ENCODE peak calls at places on chromosomes 11 and 22, in ten cellular contexts. T is fibroblast of the aortic adventitia, Y is mucosa of descending colon, Q is endodermal cell, H is RWPE1, N is cardiac fibroblast, K is Calu3, R is A549, Z is endothelial cell, E is HFF-Myc. D is an unnamed sample.

GRCh38 chr11:3104961-3105790 is 48.0 kb upstream of the CARS1 start:
- DNase-seq in T (no peak), Y (no peak), Q (peak; percentile 38), H (no peak), N (no peak), K (no peak), R (no peak), Z (no peak), E (no peak), D (no peak)

GRCh38 chr11:27820249-27820648 is 120.0 kb upstream of the BDNF start:
- DNase-seq in T (peak; percentile 32), Y (no peak), Q (no peak), H (no peak), N (no peak), K (no peak), R (no peak), Z (no peak), E (no peak), D (no peak)

GRCh38 chr11:58675344-58676155 is 53.1 kb downstream of the CNTF start:
- DNase-seq in T (peak; percentile 73), Y (peak; percentile 67), Q (peak; percentile 92), H (peak; percentile 74), N (peak; percentile 74), K (peak; percentile 87), R (peak; percentile 60), Z (peak; percentile 85), E (peak; percentile 24), D (no peak)

GRCh38 chr11:110242188-110242587 is 54.2 kb downstream of the RDX start:
- DNase-seq in T (no peak), Y (no peak), Q (no peak), H (no peak), N (no peak), K (no peak), R (no peak), Z (no peak), E (no peak), D (no peak)

GRCh38 chr11:44260081-44260480 is 49.9 kb downstream of the ALX4 start:
- DNase-seq in T (no peak), Y (no peak), Q (no peak), H (no peak), N (no peak), K (no peak), R (no peak), Z (no peak), E (no peak), D (no peak)

GRCh38 chr22:43260346-43260745 is 73.4 kb upstream of the TTLL12 start:
- DNase-seq in T (no peak), Y (no peak), Q (peak; percentile 79), H (no peak), N (no peak), K (no peak), R (no peak), Z (no peak), E (no peak), D (no peak)

GRCh38 chr11:121687961-121688566 is 235.3 kb upstream of the SORL1-AS1 start:
- DNase-seq in T (peak; percentile 31), Y (no peak), Q (peak; percentile 74), H (no peak), N (peak; percentile 60), K (no peak), R (no peak), Z (no peak), E (peak; percentile 29), D (no peak)

GRCh38 chr11:129720156-129720555 is 95.5 kb upstream of the TMEM45B start:
- DNase-seq in T (no peak), Y (no peak), Q (peak; percentile 13), H (no peak), N (no peak), K (no peak), R (no peak), Z (no peak), E (no peak), D (no peak)

GRCh38 chr11:94169516-94169915 is 40.9 kb downstream of the PANX1 start:
- DNase-seq in T (no peak), Y (no peak), Q (peak; percentile 57), H (no peak), N (no peak), K (no peak), R (no peak), Z (no peak), E (no peak), D (no peak)

GRCh38 chr11:94169930-94170329 is 41.3 kb downstream of the PANX1 start:
- DNase-seq in T (no peak), Y (no peak), Q (no peak), H (no peak), N (no peak), K (no peak), R (no peak), Z (no peak), E (no peak), D (no peak)

GRCh38 chr11:94170953-94171352 is 42.3 kb downstream of the PANX1 start:
- DNase-seq in T (no peak), Y (no peak), Q (no peak), H (no peak), N (no peak), K (no peak), R (no peak), Z (no peak), E (no peak), D (no peak)

GRCh38 chr11:94168882-94169281 is 40.2 kb downstream of the PANX1 start:
- DNase-seq in T (no peak), Y (no peak), Q (no peak), H (no peak), N (no peak), K (no peak), R (no peak), Z (no peak), E (no peak), D (no peak)

GRCh38 chr11:94171693-94172440 is 43.2 kb downstream of the PANX1 start:
- DNase-seq in T (peak; percentile 39), Y (no peak), Q (peak; percentile 91), H (peak; percentile 25), N (peak; percentile 67), K (peak; percentile 30), R (peak; percentile 32), Z (peak; percentile 68), E (no peak), D (no peak)
- TF ChIP-seq CTCF in T (peak; percentile 65), Y (peak; percentile 49), Q (peak; percentile 93), H (peak; percentile 39), N (peak; percentile 70), K (peak; percentile 46), R (peak; percentile 64), Z (peak; percentile 82), E (peak; percentile 92), D (peak; percentile 59)

GRCh38 chr11:124119103-124119502 is 3.9 kb downstream of the VWA5A start:
- DNase-seq in T (no peak), Y (no peak), Q (no peak), H (no peak), N (no peak), K (no peak), R (no peak), Z (no peak), E (no peak), D (no peak)

GRCh38 chr11:124122123-124122522 is 6.9 kb downstream of the VWA5A start:
- DNase-seq in T (peak; percentile 4), Y (no peak), Q (no peak), H (no peak), N (no peak), K (no peak), R (no peak), Z (no peak), E (no peak), D (no peak)

GRCh38 chr11:124123587-124123986 is 8.3 kb downstream of the VWA5A start:
- DNase-seq in T (no peak), Y (no peak), Q (peak; percentile 57), H (no peak), N (no peak), K (no peak), R (no peak), Z (no peak), E (no peak), D (no peak)
- TF ChIP-seq CTCF in T (peak; percentile 5), Y (no peak), Q (peak; percentile 74), H (no peak), N (no peak), K (no peak), R (no peak), Z (peak; percentile 30), E (peak; percentile 10), D (no peak)

GRCh38 chr11:6297831-6298230 is 22.5 kb downstream of the CAVIN3 start:
- DNase-seq in T (peak; percentile 36), Y (no peak), Q (no peak), H (peak; percentile 41), N (no peak), K (no peak), R (peak; percentile 19), Z (no peak), E (no peak), D (no peak)
- TF ChIP-seq CTCF in T (peak; percentile 54), Y (no peak), Q (peak; percentile 57), H (peak; percentile 21), N (peak; percentile 45), K (no peak), R (peak; percentile 46), Z (peak; percentile 12), E (peak; percentile 51), D (peak; percentile 58)

DNA sequence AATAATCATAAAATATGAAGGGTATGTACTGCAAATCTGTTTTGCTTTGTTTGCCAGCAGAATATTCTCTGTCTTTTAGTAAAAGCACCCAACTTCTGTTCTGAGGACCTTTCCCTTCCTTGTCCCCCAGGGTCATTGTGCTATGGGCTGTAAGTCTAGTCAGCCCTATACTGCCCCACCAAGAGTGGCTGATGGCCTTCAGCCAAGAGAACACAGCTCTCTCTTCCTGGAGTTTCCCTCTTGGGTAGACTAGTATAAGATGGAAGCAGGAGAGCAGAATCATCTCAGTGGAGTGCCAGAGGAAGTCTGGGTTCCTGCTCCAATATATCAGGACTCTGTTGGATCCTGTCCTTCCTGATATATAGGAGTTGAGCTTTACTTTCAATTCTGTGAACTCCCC is 29.0 kb downstream of the MMP13 start:
- DNase-seq in T (no peak), Y (no peak), Q (no peak), H (no peak), N (no peak), K (no peak), R (no peak), Z (no peak), E (no peak), D (no peak)
- TF ChIP-seq CTCF in T (no peak), Y (no peak), Q (no peak), H (no peak), N (no peak), K (no peak), R (no peak), Z (no peak), E (no peak), D (no peak)

D was measured in kidney epithelial cell.